ENCODE peak calls at places on chromosome 9, in ten cellular contexts. N, W, D, G, C, S, F, I, T and H are unnamed samples.
A peak's percentile ranks its signal among the peaks of the same experiment; 100 is the strongest.

GRCh38 chr9:111483419-111483861 is 743 bp downstream of the ECPAS start:
- DNase-seq in T (peak; percentile 30), G (peak; percentile 38), W (no peak), D (no peak), N (no peak), S (peak; percentile 40), I (no peak), C (no peak), F (no peak), H (no peak)

GRCh38 chr9:129458155-129458661 is 162.7 kb downstream of the C9orf50 start:
- DNase-seq in N (no peak), S (peak; percentile 37), F (peak; percentile 55), W (peak; percentile 77), C (no peak), G (peak; percentile 64), T (no peak), D (peak; percentile 47), I (peak; percentile 17), H (peak; percentile 55)

GRCh38 chr9:105154723-105155191 is 89.7 kb upstream of the SLC44A1 start:
- DNase-seq in C (no peak), S (no peak), D (no peak), T (peak; percentile 56), G (no peak), I (no peak), W (no peak), N (no peak), F (peak; percentile 83), H (no peak)

GRCh38 chr9:6565312-6565711 is 80.2 kb downstream of the GLDC start:
- DNase-seq in N (no peak), W (no peak), I (no peak), S (no peak), D (no peak), G (no peak), T (no peak), C (no peak), F (peak; percentile 13), H (no peak)

GRCh38 chr9:137241490-137242328 is 622 bp downstream of the TUBB4B start:
- DNase-seq in N (peak; percentile 67), T (peak; percentile 69), S (peak; percentile 69), F (peak; percentile 42), C (no peak), W (no peak), I (no peak), D (peak; percentile 70), G (peak; percentile 53), H (no peak)

GRCh38 chr9:17081814-17082213 is 53.0 kb upstream of the CNTLN start:
- DNase-seq in G (no peak), I (no peak), S (no peak), F (no peak), W (no peak), C (no peak), N (no peak), T (no peak), D (no peak), H (no peak)

GRCh38 chr9:16769291-16769690 is 101.2 kb downstream of the BNC2 start:
- DNase-seq in W (no peak), C (no peak), G (no peak), N (no peak), T (no peak), S (no peak), I (no peak), F (no peak), D (no peak), H (no peak)

GRCh38 chr9:96009690-96010477 is 134.4 kb downstream of the ERCC6L2 start:
- DNase-seq in S (no peak), C (peak; percentile 69), D (no peak), I (no peak), F (no peak), N (no peak), G (peak; percentile 35), T (peak; percentile 14), W (peak; percentile 64), H (peak; percentile 55)

GRCh38 chr9:36679710-36680109 is 107.0 kb downstream of the MELK start:
- DNase-seq in G (no peak), D (no peak), W (no peak), C (no peak), T (peak; percentile 16), I (no peak), S (no peak), F (no peak), N (no peak), H (no peak)

GRCh38 chr9:70340572-70340971 is 73.9 kb downstream of the KLF9 start:
- DNase-seq in I (peak; percentile 22), W (peak; percentile 14), N (peak; percentile 5), C (no peak), G (no peak), F (peak; percentile 62), T (no peak), D (no peak), S (no peak), H (no peak)

GRCh38 chr9:94925751-94926456 is 199.4 kb downstream of the AOPEP start:
- DNase-seq in N (no peak), T (no peak), I (no peak), D (no peak), G (no peak), F (no peak), S (no peak), W (no peak), C (no peak), H (no peak)

GRCh38 chr9:129110740-129111142 is at the start of gene CRAT:
- DNase-seq in C (peak; percentile 72), T (peak; percentile 90), F (peak; percentile 96), D (peak; percentile 97), I (peak; percentile 95), W (peak; percentile 91), S (peak; percentile 98), N (peak; percentile 97), G (peak; percentile 94), H (peak; percentile 69)

GRCh38 chr9:14089051-14089798 is 224.7 kb downstream of the NFIB start:
- DNase-seq in I (peak; percentile 9), G (no peak), S (no peak), W (no peak), C (no peak), F (peak; percentile 1), T (no peak), N (no peak), D (no peak), H (no peak)

GRCh38 chr9:123998278-123998925 is 13.2 kb upstream of the LHX2 start:
- DNase-seq in T (no peak), F (no peak), D (no peak), C (no peak), W (no peak), G (no peak), N (peak; percentile 16), S (no peak), I (peak; percentile 62), H (no peak)

GRCh38 chr9:124000161-124000783 is 11.3 kb upstream of the LHX2 start:
- DNase-seq in G (no peak), F (no peak), C (no peak), T (no peak), N (peak; percentile 55), I (peak; percentile 24), S (no peak), W (no peak), D (no peak), H (no peak)

GRCh38 chr9:123998970-123999621 is 12.5 kb upstream of the LHX2 start:
- DNase-seq in C (no peak), W (no peak), T (no peak), I (peak; percentile 71), F (no peak), N (peak; percentile 55), D (no peak), S (no peak), G (no peak), H (peak; percentile 19)

GRCh38 chr9:124000784-124001444 is 10.7 kb upstream of the LHX2 start:
- DNase-seq in W (no peak), T (no peak), N (peak; percentile 95), D (no peak), S (no peak), F (no peak), I (peak; percentile 55), G (no peak), C (no peak), H (no peak)

GRCh38 chr9:123999668-124000067 is 11.9 kb upstream of the LHX2 start:
- DNase-seq in G (no peak), I (peak; percentile 37), D (no peak), C (no peak), S (no peak), W (no peak), N (peak; percentile 54), F (no peak), T (no peak), H (no peak)
- H3K4me3 ChIP-seq in G (no peak overlapping the region), I (no peak overlapping the region), D (no peak overlapping the region), C (no peak overlapping the region), S (no peak overlapping the region), W (no peak overlapping the region), N (peak overlapping the region; percentile 83), F (no peak overlapping the region), T (no peak overlapping the region), H (no peak overlapping the region)

GRCh38 chr9:99369327-99369722 is 147.2 kb downstream of the SEC61B start:
- DNase-seq in C (no peak), S (no peak), N (no peak), D (no peak), T (no peak), W (no peak), F (no peak), G (no peak), I (no peak), H (no peak)
- H3K4me3 ChIP-seq in C (no peak overlapping the region), S (no peak overlapping the region), N (no peak overlapping the region), D (no peak overlapping the region), T (no peak overlapping the region), W (no peak overlapping the region), F (no peak overlapping the region), G (no peak overlapping the region), I (no peak overlapping the region), H (no peak overlapping the region)

GRCh38 chr9:121735792-121736130 is 84.3 kb downstream of the DAB2IP start:
- DNase-seq in N (no peak), W (no peak), T (peak; percentile 62), I (peak; percentile 45), F (peak; percentile 45), S (no peak), G (no peak), C (no peak), D (no peak), H (no peak)

GRCh38 chr9:121734465-121734864 is 83.0 kb downstream of the DAB2IP start:
- DNase-seq in F (no peak), T (no peak), N (no peak), G (no peak), C (no peak), I (no peak), D (no peak), S (no peak), W (no peak), H (no peak)

GRCh38 chr9:121736147-121736721 is 84.8 kb downstream of the DAB2IP start:
- DNase-seq in G (no peak), I (peak; percentile 92), T (no peak), S (peak; percentile 85), F (peak; percentile 62), C (no peak), W (no peak), N (peak; percentile 91), D (peak; percentile 89), H (no peak)

GRCh38 chr9:121736964-121737462 is 85.6 kb downstream of the DAB2IP start:
- DNase-seq in W (no peak), C (peak; percentile 32), T (no peak), S (peak; percentile 82), I (peak; percentile 88), N (peak; percentile 45), D (peak; percentile 53), F (no peak), G (no peak), H (no peak)

GRCh38 chr9:121735065-121735791 is 83.8 kb downstream of the DAB2IP start:
- DNase-seq in I (peak; percentile 86), D (no peak), C (no peak), S (no peak), T (peak; percentile 70), N (peak; percentile 80), G (no peak), W (no peak), F (peak; percentile 78), H (no peak)
- H3K4me3 ChIP-seq in I (peak overlapping the region; percentile 79), D (no peak overlapping the region), C (no peak overlapping the region), S (no peak overlapping the region), T (no peak overlapping the region), N (peak overlapping the region; percentile 63), G (no peak overlapping the region), W (no peak overlapping the region), F (no peak overlapping the region), H (no peak overlapping the region)

GRCh38 chr9:19161257-19162025 is 34.1 kb upstream of the PLIN2 start:
- DNase-seq in F (peak; percentile 100), S (peak; percentile 75), G (no peak), I (peak; percentile 15), T (peak; percentile 98), C (no peak), N (no peak), D (peak; percentile 60), W (peak; percentile 65), H (peak; percentile 95)
- H3K4me3 ChIP-seq in F (no peak overlapping the region), S (no peak overlapping the region), G (no peak overlapping the region), I (no peak overlapping the region), T (no peak overlapping the region), C (no peak overlapping the region), N (no peak overlapping the region), D (no peak overlapping the region), W (peak overlapping the region; percentile 2), H (peak overlapping the region; percentile 15)